ENCODE peak calls at places on chromosomes 3 and 15, in six cellular contexts. One of them, this sample, is unnamed. For H3K4me1, the result is how much of the 10 kb centered on the place peaks cover.

GRCh38 chr3:172391592-172392302 is 56.5 kb downstream of the GHSR start:
- DNase-seq in prostate gland: no peak
- DNase-seq in upper lobe of right lung: no peak
- DNase-seq in left ventricle myocardium inferior: no peak
- DNase-seq in Panc1: no peak
- DNase-seq in body of pancreas: no peak
- DNase-seq in this sample: no peak

GRCh38 chr15:31455499-31455898 is 128.9 kb downstream of the KLF13 start:
- DNase-seq in prostate gland: no peak
- DNase-seq in upper lobe of right lung: no peak
- DNase-seq in left ventricle myocardium inferior: no peak
- DNase-seq in Panc1: no peak
- DNase-seq in body of pancreas: no peak
- DNase-seq in this sample: no peak

GRCh38 chr3:100087203-100087602 is 27.1 kb downstream of the FILIP1L start:
- DNase-seq in prostate gland: no peak
- DNase-seq in upper lobe of right lung: no peak
- DNase-seq in left ventricle myocardium inferior: no peak
- DNase-seq in Panc1: no peak
- DNase-seq in body of pancreas: no peak
- DNase-seq in this sample: no peak

GRCh38 chr15:89136818-89137772 is 48.8 kb downstream of the ABHD2 start:
- DNase-seq in prostate gland: no peak
- DNase-seq in upper lobe of right lung: no peak
- DNase-seq in left ventricle myocardium inferior: peak
- DNase-seq in Panc1: no peak
- DNase-seq in body of pancreas: peak
- DNase-seq in this sample: no peak

GRCh38 chr3:144063306-144063705 is 91.7 kb downstream of the DIPK2A start:
- DNase-seq in prostate gland: no peak
- DNase-seq in upper lobe of right lung: no peak
- DNase-seq in left ventricle myocardium inferior: no peak
- DNase-seq in Panc1: no peak
- DNase-seq in body of pancreas: no peak
- DNase-seq in this sample: no peak

GRCh38 chr3:71545330-71545729 is 38.2 kb downstream of the FOXP1 start:
- DNase-seq in prostate gland: no peak
- DNase-seq in upper lobe of right lung: no peak
- DNase-seq in left ventricle myocardium inferior: no peak
- DNase-seq in Panc1: no peak
- DNase-seq in body of pancreas: no peak
- DNase-seq in this sample: no peak

GRCh38 chr3:46059432-46059831 is 32.1 kb upstream of the XCR1 start:
- DNase-seq in prostate gland: no peak
- DNase-seq in upper lobe of right lung: no peak
- DNase-seq in left ventricle myocardium inferior: no peak
- DNase-seq in Panc1: no peak
- DNase-seq in body of pancreas: no peak
- DNase-seq in this sample: no peak

GRCh38 chr15:70690012-70690411 is 73.3 kb downstream of the UACA start:
- DNase-seq in prostate gland: no peak
- DNase-seq in upper lobe of right lung: no peak
- DNase-seq in left ventricle myocardium inferior: no peak
- DNase-seq in Panc1: no peak
- DNase-seq in body of pancreas: no peak
- DNase-seq in this sample: no peak

GRCh38 chr3:138188013-138188352 is 882 bp downstream of the ARMC8 start:
- DNase-seq in prostate gland: no peak
- DNase-seq in upper lobe of right lung: no peak
- DNase-seq in left ventricle myocardium inferior: no peak
- DNase-seq in Panc1: no peak
- DNase-seq in body of pancreas: no peak
- DNase-seq in this sample: no peak

GRCh38 chr15:73928971-73929627 is 2.8 kb downstream of the LOXL1 start:
- DNase-seq in prostate gland: no peak
- DNase-seq in upper lobe of right lung: no peak
- DNase-seq in left ventricle myocardium inferior: peak
- DNase-seq in Panc1: no peak
- DNase-seq in body of pancreas: no peak
- DNase-seq in this sample: no peak
- H3K4me3 ChIP-seq in prostate gland: no peak
- H3K4me3 ChIP-seq in upper lobe of right lung: no peak
- H3K4me3 ChIP-seq in left ventricle myocardium inferior: peak
- H3K4me3 ChIP-seq in Panc1: no peak
- H3K4me3 ChIP-seq in body of pancreas: no peak
- H3K4me3 ChIP-seq in this sample: no peak

GRCh38 chr3:43390255-43390588 is 103.9 kb downstream of the SNRK start:
- DNase-seq in prostate gland: no peak
- DNase-seq in upper lobe of right lung: no peak
- DNase-seq in left ventricle myocardium inferior: no peak
- DNase-seq in Panc1: no peak
- DNase-seq in body of pancreas: peak
- DNase-seq in this sample: no peak
- H3K27ac ChIP-seq in prostate gland: no peak
- H3K27ac ChIP-seq in upper lobe of right lung: peak
- H3K27ac ChIP-seq in left ventricle myocardium inferior: peak
- H3K27ac ChIP-seq in Panc1: no peak
- H3K27ac ChIP-seq in body of pancreas: peak
- H3K27ac ChIP-seq in this sample: no peak

DNA sequence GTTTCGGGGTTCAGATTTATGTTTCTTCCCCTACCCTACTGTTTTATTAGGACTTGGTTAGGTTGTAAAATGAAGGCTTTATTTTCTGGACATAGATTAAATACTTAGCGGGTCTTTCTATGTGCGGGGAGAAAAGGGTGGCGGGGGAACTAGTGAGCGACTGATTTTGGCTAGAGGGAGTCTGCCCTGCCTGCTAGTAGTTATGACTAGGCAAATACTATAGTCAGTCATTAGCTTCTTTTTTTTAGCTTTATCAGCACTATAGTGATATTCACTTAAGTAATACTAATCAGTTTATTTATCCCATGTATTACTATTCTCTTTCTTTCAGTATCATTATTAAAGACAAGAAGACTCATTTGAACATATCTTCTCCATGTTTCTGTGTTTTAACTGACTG is 3.7 kb downstream of the CADM2 start:
- DNase-seq in prostate gland: no peak
- DNase-seq in upper lobe of right lung: no peak
- DNase-seq in left ventricle myocardium inferior: no peak
- DNase-seq in Panc1: no peak
- DNase-seq in body of pancreas: no peak
- DNase-seq in this sample: no peak
- H3K4me1 ChIP-seq in prostate gland: under half
- H3K4me1 ChIP-seq in upper lobe of right lung: under half
- H3K4me1 ChIP-seq in left ventricle myocardium inferior: under half
- H3K4me1 ChIP-seq in Panc1: under half
- H3K4me1 ChIP-seq in body of pancreas: under half
- H3K4me1 ChIP-seq in this sample: under half

GRCh38 chr15:82040395-82040794 is 5.4 kb downstream of the MEX3B start:
- DNase-seq in prostate gland: no peak
- DNase-seq in upper lobe of right lung: no peak
- DNase-seq in left ventricle myocardium inferior: no peak
- DNase-seq in Panc1: no peak
- DNase-seq in body of pancreas: peak
- DNase-seq in this sample: no peak

GRCh38 chr15:82040862-82041261 is 5.0 kb downstream of the MEX3B start:
- DNase-seq in prostate gland: no peak
- DNase-seq in upper lobe of right lung: no peak
- DNase-seq in left ventricle myocardium inferior: no peak
- DNase-seq in Panc1: no peak
- DNase-seq in body of pancreas: peak
- DNase-seq in this sample: no peak

GRCh38 chr15:82036461-82036860 is 9.4 kb downstream of the MEX3B start:
- DNase-seq in prostate gland: no peak
- DNase-seq in upper lobe of right lung: no peak
- DNase-seq in left ventricle myocardium inferior: no peak
- DNase-seq in Panc1: no peak
- DNase-seq in body of pancreas: no peak
- DNase-seq in this sample: no peak

GRCh38 chr15:82043130-82043673 is 2.6 kb downstream of the MEX3B start:
- DNase-seq in prostate gland: no peak
- DNase-seq in upper lobe of right lung: no peak
- DNase-seq in left ventricle myocardium inferior: no peak
- DNase-seq in Panc1: no peak
- DNase-seq in body of pancreas: no peak
- DNase-seq in this sample: no peak

DNA sequence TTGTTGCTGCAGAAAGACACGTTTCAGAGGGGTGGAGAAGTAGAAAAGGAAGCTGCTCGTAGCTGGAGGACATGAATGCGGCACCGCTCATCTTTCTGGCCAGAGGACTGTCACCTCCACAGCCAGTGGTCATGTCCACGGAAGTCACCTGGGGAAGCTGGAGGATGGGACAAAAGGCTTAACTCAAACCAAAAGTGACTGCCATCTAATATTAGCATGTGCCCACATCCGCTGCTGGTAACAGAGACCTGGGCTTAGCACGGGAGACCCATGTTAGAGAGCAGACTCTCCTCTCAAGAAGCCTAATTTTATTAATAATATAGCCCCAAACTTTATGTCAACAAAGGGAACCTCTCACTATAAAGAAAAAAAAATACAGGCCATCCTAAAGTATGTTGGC is 5.9 kb downstream of the MEX3B start:
- DNase-seq in prostate gland: no peak
- DNase-seq in upper lobe of right lung: no peak
- DNase-seq in left ventricle myocardium inferior: no peak
- DNase-seq in Panc1: no peak
- DNase-seq in body of pancreas: no peak
- DNase-seq in this sample: no peak
- H3K4me3 ChIP-seq in prostate gland: no peak
- H3K4me3 ChIP-seq in upper lobe of right lung: no peak
- H3K4me3 ChIP-seq in left ventricle myocardium inferior: no peak
- H3K4me3 ChIP-seq in Panc1: no peak
- H3K4me3 ChIP-seq in body of pancreas: no peak
- H3K4me3 ChIP-seq in this sample: no peak

GRCh38 chr3:47291158-47291753 is 8.5 kb downstream of the KLHL18 start:
- DNase-seq in prostate gland: no peak
- DNase-seq in upper lobe of right lung: no peak
- DNase-seq in left ventricle myocardium inferior: no peak
- DNase-seq in Panc1: no peak
- DNase-seq in body of pancreas: no peak
- DNase-seq in this sample: no peak

GRCh38 chr3:47294392-47294791 is 11.6 kb downstream of the KLHL18 start:
- DNase-seq in prostate gland: no peak
- DNase-seq in upper lobe of right lung: no peak
- DNase-seq in left ventricle myocardium inferior: no peak
- DNase-seq in Panc1: no peak
- DNase-seq in body of pancreas: no peak
- DNase-seq in this sample: no peak

GRCh38 chr3:47293822-47294221 is 11.1 kb downstream of the KLHL18 start:
- DNase-seq in prostate gland: no peak
- DNase-seq in upper lobe of right lung: no peak
- DNase-seq in left ventricle myocardium inferior: no peak
- DNase-seq in Panc1: no peak
- DNase-seq in body of pancreas: no peak
- DNase-seq in this sample: no peak

GRCh38 chr3:47283596-47284364 is 1.0 kb downstream of the KLHL18 start:
- DNase-seq in prostate gland: no peak
- DNase-seq in upper lobe of right lung: no peak
- DNase-seq in left ventricle myocardium inferior: no peak
- DNase-seq in Panc1: no peak
- DNase-seq in body of pancreas: peak
- DNase-seq in this sample: no peak

GRCh38 chr3:47288966-47289910 is 6.5 kb downstream of the KLHL18 start:
- DNase-seq in prostate gland: no peak
- DNase-seq in upper lobe of right lung: no peak
- DNase-seq in left ventricle myocardium inferior: no peak
- DNase-seq in Panc1: no peak
- DNase-seq in body of pancreas: no peak
- DNase-seq in this sample: no peak
- H3K27ac ChIP-seq in prostate gland: no peak
- H3K27ac ChIP-seq in upper lobe of right lung: no peak
- H3K27ac ChIP-seq in left ventricle myocardium inferior: no peak
- H3K27ac ChIP-seq in Panc1: no peak
- H3K27ac ChIP-seq in body of pancreas: no peak
- H3K27ac ChIP-seq in this sample: no peak

GRCh38 chr3:58391156-58391865 is 42.3 kb downstream of the PDHB start:
- DNase-seq in prostate gland: no peak
- DNase-seq in upper lobe of right lung: no peak
- DNase-seq in left ventricle myocardium inferior: no peak
- DNase-seq in Panc1: no peak
- DNase-seq in body of pancreas: no peak
- DNase-seq in this sample: no peak

GRCh38 chr3:58384381-58385090 is 49.1 kb downstream of the PDHB start:
- DNase-seq in prostate gland: no peak
- DNase-seq in upper lobe of right lung: no peak
- DNase-seq in left ventricle myocardium inferior: no peak
- DNase-seq in Panc1: no peak
- DNase-seq in body of pancreas: no peak
- DNase-seq in this sample: no peak

GRCh38 chr3:58388550-58389061 is 45.0 kb downstream of the PDHB start:
- DNase-seq in prostate gland: no peak
- DNase-seq in upper lobe of right lung: no peak
- DNase-seq in left ventricle myocardium inferior: no peak
- DNase-seq in Panc1: peak
- DNase-seq in body of pancreas: no peak
- DNase-seq in this sample: no peak

GRCh38 chr3:58386966-58387365 is 46.7 kb downstream of the PDHB start:
- DNase-seq in prostate gland: no peak
- DNase-seq in upper lobe of right lung: no peak
- DNase-seq in left ventricle myocardium inferior: peak
- DNase-seq in Panc1: no peak
- DNase-seq in body of pancreas: no peak
- DNase-seq in this sample: no peak

GRCh38 chr3:58387650-58388546 is 45.7 kb downstream of the PDHB start:
- DNase-seq in prostate gland: no peak
- DNase-seq in upper lobe of right lung: no peak
- DNase-seq in left ventricle myocardium inferior: no peak
- DNase-seq in Panc1: no peak
- DNase-seq in body of pancreas: no peak
- DNase-seq in this sample: no peak
- H3K4me1 ChIP-seq in prostate gland: under half
- H3K4me1 ChIP-seq in upper lobe of right lung: under half
- H3K4me1 ChIP-seq in left ventricle myocardium inferior: half or more
- H3K4me1 ChIP-seq in Panc1: under half
- H3K4me1 ChIP-seq in body of pancreas: under half
- H3K4me1 ChIP-seq in this sample: under half

DNA sequence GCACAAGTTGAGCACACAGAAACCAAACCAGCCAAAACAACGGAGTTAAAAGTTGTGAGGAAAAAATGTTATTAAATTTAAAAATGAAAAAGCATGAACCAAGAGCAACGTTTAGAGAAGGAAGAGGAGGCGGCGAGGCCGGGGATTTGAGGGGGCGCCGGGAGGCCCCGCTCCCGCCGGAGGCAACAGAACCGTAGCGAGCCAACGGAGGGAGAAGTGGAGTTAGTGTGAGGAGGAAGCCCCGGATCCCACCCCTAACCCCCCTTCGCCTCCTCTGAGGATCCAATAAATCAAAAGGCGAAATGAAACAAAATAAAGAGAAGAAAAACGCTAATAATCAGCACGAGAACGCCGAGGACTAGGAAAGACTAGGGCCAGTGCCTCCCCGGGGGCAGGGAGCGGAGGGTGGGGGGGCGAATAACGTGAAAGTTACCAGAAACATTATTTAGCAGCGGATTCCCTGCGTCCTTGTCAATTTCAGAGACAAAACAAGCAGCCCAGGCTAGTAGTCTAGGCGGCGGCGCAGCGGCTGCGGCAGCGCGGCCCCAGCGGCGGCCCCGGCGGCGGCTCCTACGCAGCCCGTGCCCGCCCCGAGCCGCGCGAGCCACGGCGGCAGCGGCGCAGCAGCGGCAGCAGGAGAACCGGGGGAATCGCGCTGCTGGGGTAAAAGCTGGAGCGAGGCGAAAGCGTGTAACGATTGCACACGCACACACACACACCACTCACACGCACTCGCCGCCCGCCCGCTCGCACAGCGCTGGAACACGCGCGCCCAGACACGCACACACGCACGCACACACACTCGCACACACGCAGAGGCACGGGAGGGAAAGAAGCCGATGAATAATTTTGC is 1.7 kb downstream of the MEIS2 start:
- DNase-seq in prostate gland: no peak
- DNase-seq in upper lobe of right lung: no peak
- DNase-seq in left ventricle myocardium inferior: peak
- DNase-seq in Panc1: no peak
- DNase-seq in body of pancreas: peak
- DNase-seq in this sample: no peak
- H3K4me3 ChIP-seq in prostate gland: peak
- H3K4me3 ChIP-seq in upper lobe of right lung: peak
- H3K4me3 ChIP-seq in left ventricle myocardium inferior: peak
- H3K4me3 ChIP-seq in Panc1: peak
- H3K4me3 ChIP-seq in body of pancreas: peak
- H3K4me3 ChIP-seq in this sample: peak

This sample was measured in iPS DF 6.9.